ENCODE peak calls at places on chromosomes 16 and 17, in six cellular contexts. One of them, this sample, is unnamed.

GRCh38 chr16:23914935-23915549 is 79.3 kb downstream of the PRKCB start:
- DNase-seq in EH: no peak
- DNase-seq in SJSA1: no peak
- DNase-seq in LoVo: no peak
- DNase-seq in A172: no peak
- DNase-seq in aorta: no peak
- DNase-seq in this sample: no peak

GRCh38 chr16:30113031-30113710 is at the start of gene GDPD3:
- DNase-seq in aorta: peak
- DNase-seq in LoVo: no peak
- DNase-seq in A172: peak
- DNase-seq in EH: no peak
- DNase-seq in SJSA1: no peak
- DNase-seq in this sample: no peak

GRCh38 chr17:66371561-66371960 is 69.1 kb downstream of the PRKCA start:
- DNase-seq in LoVo: no peak
- DNase-seq in aorta: no peak
- DNase-seq in SJSA1: no peak
- DNase-seq in A172: peak
- DNase-seq in EH: no peak
- DNase-seq in this sample: no peak

GRCh38 chr17:4939554-4939803 is 367 bp downstream of the SLC25A11 start:
- DNase-seq in EH: no peak
- DNase-seq in SJSA1: no peak
- DNase-seq in LoVo: no peak
- DNase-seq in A172: no peak
- DNase-seq in aorta: peak
- DNase-seq in this sample: no peak

GRCh38 chr16:52634528-52634927 is 87.6 kb upstream of the TOX3 start:
- DNase-seq in SJSA1: no peak
- DNase-seq in aorta: no peak
- DNase-seq in A172: no peak
- DNase-seq in LoVo: no peak
- DNase-seq in EH: no peak
- DNase-seq in this sample: no peak

GRCh38 chr17:76467809-76468633 is 618 bp downstream of the AANAT start:
- DNase-seq in A172: no peak
- DNase-seq in LoVo: no peak
- DNase-seq in EH: no peak
- DNase-seq in SJSA1: no peak
- DNase-seq in aorta: no peak
- DNase-seq in this sample: no peak

GRCh38 chr16:53224932-53225533 is 170.2 kb downstream of the CHD9 start:
- DNase-seq in SJSA1: no peak
- DNase-seq in EH: peak
- DNase-seq in LoVo: no peak
- DNase-seq in aorta: no peak
- DNase-seq in A172: peak
- DNase-seq in this sample: no peak

GRCh38 chr17:19904924-19905323 is 37.2 kb upstream of the ULK2 start:
- DNase-seq in aorta: no peak
- DNase-seq in SJSA1: no peak
- DNase-seq in A172: no peak
- DNase-seq in LoVo: no peak
- DNase-seq in EH: no peak
- DNase-seq in this sample: no peak

GRCh38 chr16:88910284-88911147 is 44.1 kb upstream of the PABPN1L start:
- DNase-seq in SJSA1: no peak
- DNase-seq in EH: no peak
- DNase-seq in LoVo: no peak
- DNase-seq in aorta: no peak
- DNase-seq in A172: no peak
- DNase-seq in this sample: no peak

GRCh38 chr16:16882766-16883165 is 503.8 kb downstream of the NPIPA7 start:
- DNase-seq in A172: no peak
- DNase-seq in aorta: no peak
- DNase-seq in LoVo: no peak
- DNase-seq in SJSA1: no peak
- DNase-seq in EH: no peak
- DNase-seq in this sample: no peak